ENCODE peak calls at places on chromosome 13, in four cellular contexts. F is gastrocnemius medialis; Q is CD4-positive, alpha-beta T cell; W is left lung. J is an unnamed sample.

GRCh38 chr13:111597041-111598017 is 276.9 kb downstream of the TEX29 start:
- DNase-seq in Q (no peak), F (no peak), W (no peak), J (no peak)

GRCh38 chr13:95660981-95661581 is 15.9 kb upstream of the DNAJC3 start:
- DNase-seq in W (no peak), F (no peak), Q (no peak), J (no peak)

GRCh38 chr13:23384111-23384510 is 49.4 kb downstream of the SACS start:
- DNase-seq in F (no peak), W (no peak), Q (no peak), J (peak; percentile 69)

GRCh38 chr13:48043789-48044503 is 6.4 kb downstream of the NUDT15 start:
- DNase-seq in W (no peak), F (no peak), Q (no peak), J (no peak)

GRCh38 chr13:73625562-73626339 is 508.5 kb downstream of the KLF12 start:
- DNase-seq in F (no peak), Q (peak; percentile 41), W (no peak), J (no peak)

GRCh38 chr13:94351292-94352000 is 128.0 kb downstream of the DCT start:
- DNase-seq in W (no peak), F (no peak), Q (no peak), J (no peak)

GRCh38 chr13:30857018-30857417 is 49.1 kb upstream of the MEDAG start:
- DNase-seq in Q (no peak), F (no peak), W (no peak), J (no peak)

GRCh38 chr13:112556600-112556999 is 31.4 kb downstream of the TUBGCP3 start:
- DNase-seq in Q (no peak), W (no peak), F (no peak), J (no peak)

GRCh38 chr13:113937497-113938140 is 36.3 kb downstream of the C13orf46 start:
- DNase-seq in Q (no peak), W (peak; percentile 25), F (no peak), J (no peak)

GRCh38 chr13:62997038-62997619 is 1581.5 kb upstream of the PCDH20 start:
- DNase-seq in F (no peak), Q (no peak), W (no peak), J (no peak)

GRCh38 chr13:21777813-21778212 is 106.9 kb downstream of the FGF9 start:
- DNase-seq in Q (no peak), F (no peak), W (no peak), J (no peak)

GRCh38 chr13:49457221-49457620 is 13.1 kb downstream of the SETDB2 start:
- DNase-seq in Q (no peak), W (no peak), F (no peak), J (no peak)

GRCh38 chr13:107835339-107836018 is 379.9 kb downstream of the LIG4 start:
- DNase-seq in W (no peak), Q (no peak), F (no peak), J (no peak)

GRCh38 chr13:27001705-27002104 is 169.9 kb downstream of the USP12 start:
- DNase-seq in Q (no peak), F (no peak), W (peak; percentile 10), J (no peak)
- H3K27me3 ChIP-seq in Q (peaks cover 33% of the 10 kb centered on the region), F (peaks cover 27% of the 10 kb centered on the region), W (peaks cover 16% of the 10 kb centered on the region), J (no peaks in the 10 kb centered on the region)

DNA sequence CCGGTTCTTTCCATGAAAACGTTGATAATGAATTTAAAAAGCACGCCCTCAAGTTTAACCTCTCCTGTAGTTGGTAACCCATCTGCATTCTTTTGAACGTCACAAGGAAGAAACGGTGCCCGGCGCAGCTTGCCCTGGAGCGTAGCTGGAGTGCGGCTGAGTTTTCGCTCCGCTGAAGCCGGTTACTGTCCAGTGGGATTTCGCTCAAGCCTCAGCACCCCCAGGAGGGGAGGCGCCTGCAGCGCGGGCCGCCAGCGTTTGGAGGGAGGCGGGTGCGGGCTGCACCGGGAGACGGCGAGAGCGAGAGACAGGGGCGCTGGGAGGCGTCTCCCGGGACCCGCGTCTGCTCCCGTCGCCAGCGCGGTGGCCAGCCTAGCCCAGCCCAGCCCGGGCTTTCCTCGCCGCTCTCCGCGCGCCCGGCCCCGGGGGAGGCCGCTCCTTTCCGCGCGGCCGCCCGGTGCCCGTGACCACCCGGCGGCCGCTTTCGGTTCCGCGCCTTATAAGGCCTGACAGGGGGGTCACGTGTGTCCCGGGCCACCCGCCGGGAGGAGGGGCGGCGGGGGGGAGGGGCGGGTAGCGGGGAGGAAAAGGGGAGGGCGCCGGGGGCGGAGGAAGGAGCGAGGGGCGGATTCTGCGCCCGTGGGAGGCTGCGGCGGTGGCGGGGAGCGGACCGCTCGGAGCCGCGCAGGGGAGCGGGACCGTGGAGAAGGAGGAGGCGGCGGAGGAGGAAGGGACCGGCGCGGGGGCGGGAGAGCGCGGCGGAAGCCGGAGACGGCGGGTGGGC is 8.3 kb upstream of the DGKH start:
- DNase-seq in F (peak; percentile 89), Q (peak; percentile 87), W (peak; percentile 93), J (peak; percentile 88)
- TF ChIP-seq CTCF in F (peak; percentile 18), Q (no peak), W (no peak), J (no peak)

DNA sequence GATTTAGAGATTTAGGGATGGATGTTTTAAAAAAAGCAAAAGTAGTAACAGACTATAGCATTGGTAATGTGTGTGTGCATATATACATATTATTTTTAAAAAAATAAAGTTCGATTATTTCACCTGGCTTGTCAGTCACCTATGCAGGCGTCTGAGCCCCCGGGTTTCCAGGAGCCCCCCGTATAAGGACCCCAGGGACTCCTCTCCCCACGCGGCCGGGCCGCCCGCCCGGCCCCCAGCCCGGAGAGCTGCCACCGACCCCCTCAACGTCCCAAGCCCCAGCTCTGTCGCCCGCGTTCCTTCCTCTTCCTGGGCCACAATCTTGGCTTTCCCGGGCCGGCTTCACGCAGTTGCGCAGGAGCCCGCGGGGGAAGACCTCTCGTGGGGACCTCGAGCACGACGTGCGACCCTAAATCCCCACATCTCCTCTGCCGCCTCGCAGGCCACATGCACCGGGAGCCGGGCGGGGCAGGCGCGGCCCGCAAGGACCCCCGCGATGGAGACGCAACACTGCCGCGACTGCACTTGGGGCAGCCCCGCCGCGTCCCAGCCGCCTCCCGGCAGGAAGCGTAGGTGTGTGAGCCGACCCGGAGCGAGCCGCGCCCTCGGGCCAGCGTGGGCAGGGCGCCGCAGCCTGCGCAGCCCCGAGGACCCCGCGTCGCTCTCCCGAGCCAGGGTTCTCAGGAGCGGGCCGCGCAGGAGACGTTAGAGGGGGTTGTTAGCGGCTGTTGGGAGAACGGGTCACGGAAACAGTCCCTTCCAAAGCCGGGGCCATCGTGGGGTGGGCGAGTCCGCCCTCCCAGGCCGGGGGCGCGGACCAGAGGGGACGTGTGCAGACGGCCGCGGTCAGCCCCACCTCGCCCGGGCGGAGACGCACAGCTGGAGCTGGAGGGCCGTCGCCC is 840 bp upstream of the CCNA1 start:
- DNase-seq in F (no peak), Q (no peak), W (peak; percentile 31), J (no peak)
- H3K27me3 ChIP-seq in F (peaks cover 45% of the 10 kb centered on the region), Q (peaks cover 45% of the 10 kb centered on the region), W (peaks cover 57% of the 10 kb centered on the region), J (peaks cover 2% of the 10 kb centered on the region)

GRCh38 chr13:33514362-33514761 is 228.8 kb upstream of the STARD13 start:
- DNase-seq in W (no peak), Q (no peak), F (no peak), J (no peak)

GRCh38 chr13:33524086-33524485 is 238.5 kb upstream of the STARD13 start:
- DNase-seq in F (no peak), Q (no peak), W (no peak), J (no peak)

GRCh38 chr13:33518442-33518841 is 232.9 kb upstream of the STARD13 start:
- DNase-seq in F (no peak), W (no peak), Q (no peak), J (no peak)

GRCh38 chr13:33520480-33520839 is 234.9 kb upstream of the STARD13 start:
- DNase-seq in W (no peak), F (no peak), Q (no peak), J (no peak)

GRCh38 chr13:33519561-33520479 is 234.3 kb upstream of the STARD13 start:
- DNase-seq in Q (no peak), W (no peak), F (no peak), J (no peak)
- TF ChIP-seq CTCF in Q (no peak), W (no peak), F (no peak), J (no peak)

DNA sequence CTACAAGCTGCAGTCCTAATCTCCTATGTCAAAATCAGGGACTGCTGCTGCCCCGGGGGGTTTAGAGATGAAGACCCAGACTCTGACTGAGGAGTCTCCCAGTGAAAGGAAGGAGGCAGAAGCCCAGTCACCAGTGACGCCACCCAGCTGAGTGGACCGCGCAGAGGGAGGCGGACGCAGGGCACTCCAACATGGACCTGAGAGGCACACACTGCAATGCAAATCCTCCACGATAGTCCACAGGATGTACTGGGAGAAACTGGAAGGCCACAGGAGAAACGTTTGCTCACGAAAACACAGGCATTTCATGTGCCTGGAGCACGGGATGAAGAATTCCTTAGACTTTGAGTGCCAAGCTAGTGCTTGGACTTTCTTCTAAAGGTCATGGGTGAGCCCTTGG is 58.3 kb downstream of the IRS2 start:
- DNase-seq in Q (no peak), F (no peak), W (no peak), J (no peak)
- H3K27me3 ChIP-seq in Q (no peaks in the 10 kb centered on the region), F (peaks cover 22% of the 10 kb centered on the region), W (peaks cover 27% of the 10 kb centered on the region), J (no peaks in the 10 kb centered on the region)

GRCh38 chr13:108915095-108915633 is 285.8 kb downstream of the MYO16 start:
- DNase-seq in Q (no peak), F (no peak), W (no peak), J (no peak)
- TF ChIP-seq CTCF in Q (no peak), F (no peak), W (peak; percentile 21), J (peak; percentile 52)

GRCh38 chr13:39110518-39111097 is 72.4 kb downstream of the NHLRC3 start:
- DNase-seq in W (no peak), Q (no peak), F (no peak), J (no peak)

GRCh38 chr13:39107484-39108040 is 69.3 kb downstream of the NHLRC3 start:
- DNase-seq in W (no peak), F (no peak), Q (no peak), J (no peak)

GRCh38 chr13:39106216-39106995 is 68.2 kb downstream of the NHLRC3 start:
- DNase-seq in F (no peak), Q (no peak), W (no peak), J (no peak)

GRCh38 chr13:39108746-39109145 is 70.5 kb downstream of the NHLRC3 start:
- DNase-seq in Q (no peak), W (no peak), F (no peak), J (no peak)

DNA sequence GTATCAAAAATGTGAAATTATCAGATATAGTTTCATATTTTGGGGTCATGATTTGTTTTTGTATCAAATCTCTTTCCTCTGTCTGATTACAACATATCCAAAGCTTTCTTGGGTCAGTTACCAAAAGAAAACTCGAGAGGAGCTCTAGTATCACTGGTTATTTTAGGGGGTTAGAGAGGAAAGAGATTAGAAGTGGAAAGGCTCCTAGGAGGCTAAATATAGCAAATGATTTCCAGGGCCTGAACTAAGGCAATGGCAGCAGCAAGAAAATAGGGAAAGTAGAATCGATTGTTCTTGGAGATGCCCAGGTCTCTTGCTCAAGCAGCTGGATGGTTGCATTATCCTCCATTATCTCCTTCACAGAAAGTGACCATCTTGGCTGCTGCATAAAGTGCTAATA is 72.9 kb downstream of the NHLRC3 start:
- DNase-seq in Q (no peak), F (no peak), W (no peak), J (no peak)
- H3K27me3 ChIP-seq in Q (peaks cover 7% of the 10 kb centered on the region), F (no peaks in the 10 kb centered on the region), W (no peaks in the 10 kb centered on the region), J (peaks cover 1% of the 10 kb centered on the region)

DNA sequence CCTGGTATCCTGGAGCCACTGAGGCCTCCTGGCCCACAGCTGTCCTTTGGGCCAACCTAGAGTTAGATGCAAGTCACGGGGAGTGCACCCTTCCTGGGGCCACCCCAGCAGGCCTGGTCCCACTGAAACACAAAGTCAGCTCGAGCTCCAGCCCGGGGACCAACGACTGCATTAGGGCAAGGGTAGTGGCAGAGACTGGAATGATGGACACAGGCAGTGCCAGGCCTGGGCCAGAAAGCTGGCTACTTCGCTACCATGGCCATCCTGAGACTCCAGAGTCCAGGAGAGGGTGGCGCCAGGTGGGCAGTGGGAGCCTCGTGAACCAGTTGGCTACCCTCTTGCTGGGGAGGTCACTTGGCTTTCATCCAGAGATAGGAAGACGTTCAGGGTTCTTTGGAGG is 22.2 kb upstream of the RNF17 start:
- DNase-seq in Q (no peak), F (no peak), W (no peak), J (no peak)
- TF ChIP-seq CTCF in Q (no peak), F (no peak), W (no peak), J (no peak)